ENCODE peak calls at places on chromosomes 3 and 15, in eight cellular contexts. L is esophagus squamous epithelium; T is mammary epithelial cell; N is uterus; U is adrenal gland; Z is heart right ventricle; I is testis; V is CD8-positive, alpha-beta memory T cell. H is an unnamed sample. For H3K27me3, the result is how much of the 10 kb centered on the place peaks cover.

GRCh38 chr15:29699791-29700190 is 122.5 kb downstream of the TJP1 start:
- DNase-seq in T (no peak), U (no peak), I (no peak), N (no peak), V (no peak), L (no peak), Z (no peak), H (no peak)

GRCh38 chr3:1214928-1215327 is 122.1 kb downstream of the CNTN6 start:
- DNase-seq in T (no peak), L (no peak), I (no peak), Z (no peak), N (no peak), U (no peak), V (no peak), H (no peak)

GRCh38 chr15:52369030-52369429 is 73.4 kb upstream of the MYO5C start:
- DNase-seq in L (no peak), U (no peak), N (no peak), I (no peak), Z (no peak), T (no peak), V (no peak), H (no peak)

GRCh38 chr3:76965122-76965725 is 74.7 kb upstream of the ROBO2 start:
- DNase-seq in L (no peak), I (no peak), V (no peak), U (no peak), N (no peak), Z (no peak), T (no peak), H (peak)

GRCh38 chr15:39313881-39314280 is 267.0 kb upstream of the THBS1 start:
- DNase-seq in L (no peak), I (no peak), N (no peak), Z (no peak), T (no peak), V (no peak), U (no peak), H (no peak)

GRCh38 chr3:190826018-190826417 is 36.5 kb downstream of the GMNC start:
- DNase-seq in T (no peak), I (no peak), N (no peak), Z (no peak), U (no peak), V (no peak), L (no peak), H (no peak)

GRCh38 chr15:85897818-85898717 is 103.3 kb upstream of the KLHL25 start:
- DNase-seq in V (no peak), N (no peak), T (no peak), L (no peak), Z (no peak), U (no peak), I (no peak), H (peak)

GRCh38 chr3:114490829-114491228 is 197.0 kb downstream of the TIGIT start:
- DNase-seq in U (no peak), V (no peak), I (no peak), Z (no peak), T (no peak), L (no peak), N (no peak), H (no peak)

GRCh38 chr15:22967084-22967770 is 12.9 kb downstream of the CYFIP1 start:
- DNase-seq in N (no peak), L (no peak), Z (no peak), U (no peak), T (no peak), V (no peak), I (no peak), H (no peak)

GRCh38 chr3:127204841-127205582 is 12.1 kb downstream of the PRR23E start:
- DNase-seq in L (no peak), V (no peak), N (no peak), Z (no peak), I (no peak), T (no peak), U (no peak), H (no peak)

GRCh38 chr15:32867313-32867626 is 149.5 kb downstream of the GREM1 start:
- DNase-seq in T (peak), V (no peak), Z (no peak), L (no peak), U (no peak), I (no peak), N (no peak), H (peak)

GRCh38 chr3:71942432-71942831 is 157.5 kb upstream of the PROK2 start:
- DNase-seq in I (no peak), Z (no peak), V (no peak), T (no peak), L (no peak), U (no peak), N (no peak), H (peak)

GRCh38 chr3:107681385-107681784 is 158.6 kb downstream of the BBX start:
- DNase-seq in U (no peak), L (no peak), V (no peak), T (no peak), I (no peak), Z (no peak), N (no peak), H (no peak)

GRCh38 chr3:49020335-49021212 is 1.3 kb upstream of the NDUFAF3 start:
- DNase-seq in L (no peak), U (peak), N (no peak), Z (peak), T (no peak), I (peak), V (peak), H (peak)

GRCh38 chr3:185647880-185648210 is 61.8 kb downstream of the SENP2 start:
- DNase-seq in Z (no peak), I (no peak), L (no peak), T (no peak), N (no peak), V (no peak), U (no peak), H (no peak)

GRCh38 chr3:16290007-16290826 is 25.2 kb downstream of the OXNAD1 start:
- DNase-seq in V (peak), L (no peak), Z (peak), T (peak), N (peak), U (peak), I (peak), H (peak)

GRCh38 chr3:113214917-113215595 is 3.7 kb downstream of the BOC start:
- DNase-seq in I (no peak), V (no peak), T (no peak), U (no peak), Z (no peak), N (no peak), L (no peak), H (no peak)

GRCh38 chr3:51099794-51100542 is 285.1 kb upstream of the MANF start:
- DNase-seq in U (peak), T (peak), N (no peak), I (peak), L (no peak), V (no peak), Z (peak), H (peak)

GRCh38 chr3:71565326-71565725 is 18.2 kb downstream of the FOXP1 start:
- DNase-seq in Z (no peak), T (no peak), N (no peak), U (no peak), I (no peak), V (no peak), L (no peak), H (no peak)

GRCh38 chr15:71748327-71748726 is 62.0 kb upstream of the NR2E3 start:
- DNase-seq in Z (no peak), I (no peak), V (no peak), T (peak), L (no peak), N (no peak), U (no peak), H (no peak)

GRCh38 chr3:161263057-161263456 is 41.9 kb downstream of the NMD3 start:
- DNase-seq in T (peak), U (no peak), Z (no peak), I (no peak), V (no peak), N (no peak), L (no peak), H (no peak)

GRCh38 chr3:131540143-131540542 is 37.4 kb upstream of the MRPL3 start:
- DNase-seq in Z (no peak), L (no peak), I (no peak), N (no peak), U (no peak), T (no peak), V (no peak), H (no peak)

GRCh38 chr3:104909188-104909587 is 457.5 kb upstream of the ALCAM start:
- DNase-seq in L (no peak), Z (no peak), N (no peak), T (peak), I (no peak), V (no peak), U (no peak), H (no peak)

GRCh38 chr3:32335365-32336122 is 56.1 kb upstream of the CMTM7 start:
- DNase-seq in Z (no peak), U (no peak), T (no peak), N (no peak), V (no peak), I (no peak), L (no peak), H (no peak)

GRCh38 chr15:77042955-77043920 is 27.7 kb downstream of the TSPAN3 start:
- DNase-seq in Z (no peak), L (no peak), U (no peak), N (no peak), I (no peak), T (no peak), V (no peak), H (no peak)

GRCh38 chr3:158532099-158532734 is 38.8 kb upstream of the MLF1 start:
- DNase-seq in N (no peak), U (no peak), T (peak), V (no peak), I (peak), Z (no peak), L (no peak), H (peak)

GRCh38 chr3:113783463-113783862 is 36.6 kb downstream of the ATP6V1A start:
- DNase-seq in T (peak), V (no peak), L (no peak), Z (no peak), N (no peak), I (no peak), U (no peak), H (peak)

GRCh38 chr3:55569033-55569518 is 82.0 kb upstream of the WNT5A start:
- DNase-seq in T (no peak), U (no peak), Z (no peak), N (no peak), L (no peak), V (no peak), I (no peak), H (peak)

GRCh38 chr3:49295489-49296058 is 18.5 kb upstream of the C3orf62 start:
- DNase-seq in Z (peak), V (no peak), L (no peak), U (no peak), I (no peak), N (peak), T (no peak), H (peak)

DNA sequence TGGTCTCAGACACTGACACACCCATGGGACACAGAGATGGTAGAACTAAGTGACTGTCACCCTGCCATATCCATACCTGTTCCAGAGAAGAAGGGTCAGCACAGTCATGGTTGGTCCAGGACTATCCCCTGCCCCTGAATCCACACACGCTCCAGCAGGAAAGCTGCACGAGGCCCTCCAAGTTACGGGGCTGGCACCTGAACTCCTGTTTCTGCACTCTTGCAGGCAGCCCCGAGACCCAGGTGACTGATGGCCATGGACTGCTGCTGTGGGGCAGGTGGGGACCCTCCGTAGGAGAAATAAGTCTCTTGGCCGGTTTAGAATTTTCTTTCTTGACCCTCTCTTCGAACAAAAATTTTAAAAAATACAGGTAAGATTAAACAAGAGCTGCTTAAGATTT is 30.6 kb downstream of the CHDH start:
- DNase-seq in Z (no peak), U (no peak), V (no peak), I (peak), N (no peak), L (no peak), T (no peak), H (no peak)
- H3K27me3 ChIP-seq in Z (under half), U (under half), V (under half), I (under half), N (under half), L (under half), T (under half), H (under half)

DNA sequence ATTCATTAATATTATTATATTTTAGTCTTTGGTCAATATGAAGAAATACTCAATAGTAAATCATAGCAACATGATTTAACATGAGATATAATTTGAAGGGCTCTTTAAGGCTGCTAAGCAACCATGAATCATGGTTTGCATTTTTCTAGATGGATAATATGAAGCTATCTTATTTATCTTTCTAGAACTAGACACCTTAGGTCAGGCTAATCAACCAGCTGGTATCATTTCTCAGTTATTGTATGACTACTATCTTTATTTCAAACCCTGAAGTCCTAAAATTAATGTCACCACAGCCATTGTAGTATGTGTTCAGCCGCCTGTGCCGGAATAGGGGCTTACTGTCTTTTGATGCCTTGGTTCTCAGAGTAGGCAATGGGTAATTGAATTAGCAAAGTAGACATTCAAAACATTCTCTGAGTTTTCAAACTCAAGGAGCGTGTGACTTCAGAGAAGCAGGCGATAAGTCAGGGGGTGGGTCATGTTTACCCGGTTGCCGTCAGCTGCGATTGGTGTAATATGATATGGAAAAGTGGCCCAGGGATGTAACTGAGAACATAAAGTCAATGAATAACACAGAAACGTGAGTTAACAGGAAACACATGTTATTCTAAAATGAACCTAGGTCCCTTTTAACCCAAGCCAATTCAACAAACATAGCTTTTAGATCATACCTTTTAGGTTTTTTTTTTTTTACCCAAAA is 93.4 kb upstream of the CTDSPL start:
- DNase-seq in L (no peak), T (no peak), U (no peak), V (no peak), I (no peak), Z (no peak), N (no peak), H (peak)
- H3K27me3 ChIP-seq in L (under half), T (under half), U (under half), V (under half), I (under half), Z (under half), N (under half), H (under half)

DNA sequence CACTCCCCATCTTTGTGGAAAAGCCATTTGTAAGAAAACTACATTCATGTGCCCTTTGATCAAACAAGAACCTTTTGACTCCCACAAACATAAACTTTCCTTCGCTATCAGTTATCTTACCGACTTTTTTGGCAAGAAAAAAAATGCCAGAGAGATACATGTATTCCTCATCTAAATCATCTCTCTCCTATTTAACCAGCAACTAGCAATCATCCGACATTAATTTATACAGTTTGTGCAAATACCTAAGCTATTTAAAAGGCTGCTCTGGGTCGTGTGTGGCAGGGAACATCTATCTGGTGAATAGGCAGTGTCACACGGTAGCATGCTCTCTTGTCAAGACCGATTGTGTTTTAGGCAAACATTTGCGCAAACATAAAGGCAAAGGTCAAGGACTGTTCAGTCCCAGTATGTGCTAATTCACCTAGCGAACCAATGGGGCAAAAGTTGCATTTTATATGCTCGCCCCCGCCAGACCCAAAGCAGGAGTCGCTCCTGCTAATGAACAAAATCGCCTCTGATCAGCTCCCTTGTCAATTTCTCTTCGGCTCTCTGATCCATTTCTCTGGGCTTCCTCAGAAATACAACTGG is 37.7 kb downstream of the ZIC4 start:
- DNase-seq in Z (no peak), N (no peak), U (no peak), V (no peak), T (no peak), I (no peak), L (no peak), H (no peak)
- H3K27me3 ChIP-seq in Z (half or more), N (half or more), U (half or more), V (under half), T (half or more), I (under half), L (under half), H (half or more)

DNA sequence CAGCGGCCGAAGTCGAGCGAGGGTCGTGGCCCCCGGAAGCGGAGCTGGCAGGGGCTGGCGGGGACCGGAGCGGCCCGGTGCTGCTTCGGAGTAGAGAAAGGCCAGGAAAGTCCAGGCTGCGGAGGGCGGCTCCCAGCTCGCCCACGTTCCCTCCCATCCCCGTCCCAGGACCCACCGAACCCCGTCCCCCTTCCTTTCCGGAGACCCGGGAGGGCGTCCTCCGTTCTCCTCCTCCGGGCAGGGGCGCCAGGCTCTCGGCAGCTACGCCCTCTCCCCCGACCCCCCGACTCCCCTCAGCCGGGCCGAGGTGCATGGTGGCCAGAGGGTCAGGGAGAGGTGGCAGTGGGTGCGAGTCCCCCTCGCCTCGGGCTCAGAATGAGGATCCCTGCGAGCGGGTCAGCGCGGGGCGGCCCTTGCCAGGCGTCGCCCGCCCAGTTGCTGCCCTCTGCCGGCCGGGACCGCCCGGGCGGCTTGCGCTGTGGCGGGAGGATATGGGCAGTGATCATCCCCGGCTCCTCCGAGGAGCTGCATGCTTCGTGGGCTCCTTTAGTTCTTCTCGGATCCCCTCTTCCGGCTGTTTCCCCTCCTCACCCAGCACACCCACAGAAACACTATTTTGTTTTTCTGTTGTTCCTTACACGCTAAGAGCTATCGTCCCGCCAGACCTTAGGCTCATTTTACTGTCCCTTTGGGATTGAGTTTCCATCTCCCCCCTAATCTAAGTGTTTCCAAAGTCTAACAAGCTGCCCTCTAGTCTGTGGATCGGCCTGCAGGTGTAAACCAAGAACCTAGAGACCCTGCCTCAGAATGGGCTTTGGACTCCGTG is 744 bp upstream of the ALDH1A2 start:
- DNase-seq in Z (peak), N (peak), V (peak), I (peak), U (peak), T (peak), L (no peak), H (peak)
- H3K27me3 ChIP-seq in Z (under half), N (under half), V (under half), I (under half), U (half or more), T (under half), L (under half), H (under half)

GRCh38 chr15:93166675-93167074 is 77.7 kb upstream of the RGMA start:
- DNase-seq in T (no peak), U (no peak), L (no peak), N (no peak), Z (no peak), V (no peak), I (no peak), H (no peak)
- H3K27me3 ChIP-seq in T (under half), U (under half), L (under half), N (under half), Z (under half), V (under half), I (under half), H (under half)

GRCh38 chr15:44035781-44036699 is 159.0 kb downstream of the FRMD5 start:
- DNase-seq in V (no peak), U (no peak), N (no peak), I (no peak), T (peak), Z (no peak), L (no peak), H (no peak)
- H3K27me3 ChIP-seq in V (under half), U (under half), N (under half), I (under half), T (under half), Z (under half), L (under half), H (under half)

GRCh38 chr15:100101389-100102089 is 240.2 kb downstream of the ADAMTS17 start:
- DNase-seq in N (no peak), V (no peak), U (no peak), T (no peak), L (no peak), Z (peak), I (peak), H (no peak)

GRCh38 chr15:100099976-100100375 is 241.8 kb downstream of the ADAMTS17 start:
- DNase-seq in I (no peak), Z (no peak), L (no peak), U (no peak), T (no peak), N (no peak), V (no peak), H (no peak)

GRCh38 chr15:100098705-100099104 is 243.1 kb downstream of the ADAMTS17 start:
- DNase-seq in T (no peak), V (no peak), L (no peak), I (no peak), Z (no peak), N (no peak), U (no peak), H (no peak)

GRCh38 chr15:100103828-100104227 is 237.9 kb downstream of the ADAMTS17 start:
- DNase-seq in Z (no peak), L (no peak), I (peak), U (no peak), V (no peak), T (no peak), N (no peak), H (no peak)

DNA sequence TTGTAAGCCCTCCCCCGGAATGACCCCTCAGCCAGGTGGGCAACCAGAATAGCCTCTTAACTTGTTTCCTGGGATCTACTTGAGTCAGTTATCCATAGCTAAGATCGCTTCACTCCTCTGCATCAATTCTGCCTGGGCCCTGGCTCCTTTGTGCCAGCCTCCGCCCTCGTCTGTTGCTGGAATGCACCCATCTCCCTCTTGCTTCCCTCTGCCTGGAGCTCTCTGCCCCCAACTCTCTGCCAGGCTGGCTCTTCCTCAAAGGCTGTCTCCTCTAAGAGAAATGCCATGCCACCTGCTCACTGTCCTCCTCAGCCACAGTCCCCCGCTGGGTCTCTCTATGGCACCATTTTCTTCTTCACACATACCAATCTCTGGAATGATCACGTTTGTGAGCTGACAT is 240.8 kb downstream of the ADAMTS17 start:
- DNase-seq in I (no peak), N (no peak), U (no peak), V (no peak), Z (no peak), L (no peak), T (no peak), H (no peak)
- H3K27me3 ChIP-seq in I (under half), N (under half), U (under half), V (under half), Z (under half), L (under half), T (under half), H (under half)

H was measured in mesendoderm.